ENCODE peak calls at places on chromosomes 16 and 17, in four cellular contexts. One of them, this sample, is unnamed.

GRCh38 chr16:3578610-3579551 is 1.7 kb upstream of the NLRC3 start:
- DNase-seq in A549: no peak
- DNase-seq in K562: no peak
- DNase-seq in GM12878: peak; percentile 56
- DNase-seq in this sample: no peak

GRCh38 chr16:20901441-20902112 is 1.0 kb downstream of the LYRM1 start:
- DNase-seq in A549: peak; percentile 52
- DNase-seq in K562: peak; percentile 36
- DNase-seq in GM12878: no peak
- DNase-seq in this sample: peak; percentile 55

GRCh38 chr17:36943250-36944220 is 5.2 kb upstream of the AATF start:
- DNase-seq in A549: no peak
- DNase-seq in K562: no peak
- DNase-seq in GM12878: no peak
- DNase-seq in this sample: no peak

GRCh38 chr16:12681653-12682052 is 122.0 kb downstream of the CPPED1 start:
- DNase-seq in A549: no peak
- DNase-seq in K562: no peak
- DNase-seq in GM12878: no peak
- DNase-seq in this sample: no peak

GRCh38 chr16:2611499-2611862 is 70.8 kb upstream of the KCTD5 start:
- DNase-seq in A549: no peak
- DNase-seq in K562: no peak
- DNase-seq in GM12878: no peak
- DNase-seq in this sample: no peak

GRCh38 chr17:45940293-45940692 is 45.9 kb downstream of the MAPT start:
- DNase-seq in A549: no peak
- DNase-seq in K562: no peak
- DNase-seq in GM12878: no peak
- DNase-seq in this sample: no peak

GRCh38 chr16:57252148-57252721 is 7.2 kb downstream of the ARL2BP start:
- DNase-seq in A549: no peak
- DNase-seq in K562: no peak
- DNase-seq in GM12878: no peak
- DNase-seq in this sample: peak; percentile 32

GRCh38 chr16:87581867-87582220 is 20.5 kb upstream of the JPH3 start:
- DNase-seq in A549: peak; percentile 95
- DNase-seq in K562: peak; percentile 75
- DNase-seq in GM12878: no peak
- DNase-seq in this sample: peak; percentile 39

GRCh38 chr16:27303256-27304100 is 10.3 kb upstream of the IL4R start:
- DNase-seq in A549: no peak
- DNase-seq in K562: no peak
- DNase-seq in GM12878: no peak
- DNase-seq in this sample: no peak

GRCh38 chr17:34195987-34196386 is 59.1 kb upstream of the CCL2 start:
- DNase-seq in A549: no peak
- DNase-seq in K562: no peak
- DNase-seq in GM12878: no peak
- DNase-seq in this sample: no peak

GRCh38 chr17:74759243-74759801 is 10.9 kb downstream of the NHERF1 start:
- DNase-seq in A549: no peak
- DNase-seq in K562: no peak
- DNase-seq in GM12878: no peak
- DNase-seq in this sample: no peak

GRCh38 chr17:75130632-75131277 is 787 bp downstream of the NT5C start:
- DNase-seq in A549: peak; percentile 81
- DNase-seq in K562: peak; percentile 84
- DNase-seq in GM12878: no peak
- DNase-seq in this sample: peak; percentile 68

GRCh38 chr17:34249497-34249877 is 5.6 kb upstream of the CCL2 start:
- DNase-seq in A549: no peak
- DNase-seq in K562: no peak
- DNase-seq in GM12878: no peak
- DNase-seq in this sample: no peak

GRCh38 chr16:47424846-47425245 is 36.0 kb downstream of the ITFG1 start:
- DNase-seq in A549: no peak
- DNase-seq in K562: no peak
- DNase-seq in GM12878: no peak
- DNase-seq in this sample: peak; percentile 39

GRCh38 chr17:48545022-48545376 is at the start of gene HOXB2:
- DNase-seq in A549: no peak
- DNase-seq in K562: peak; percentile 74
- DNase-seq in GM12878: no peak
- DNase-seq in this sample: no peak

GRCh38 chr17:82101301-82101715 is 3.3 kb upstream of the FASN start:
- DNase-seq in A549: no peak
- DNase-seq in K562: no peak
- DNase-seq in GM12878: no peak
- DNase-seq in this sample: no peak

GRCh38 chr17:67635688-67636087 is 82.0 kb upstream of the NOL11 start:
- DNase-seq in A549: no peak
- DNase-seq in K562: no peak
- DNase-seq in GM12878: no peak
- DNase-seq in this sample: no peak

GRCh38 chr16:25888873-25889272 is 197.1 kb downstream of the HS3ST4 start:
- DNase-seq in A549: no peak
- DNase-seq in K562: no peak
- DNase-seq in GM12878: no peak
- DNase-seq in this sample: no peak

GRCh38 chr17:9381068-9381467 is 194.6 kb downstream of the STX8 start:
- DNase-seq in A549: no peak
- DNase-seq in K562: no peak
- DNase-seq in GM12878: no peak
- DNase-seq in this sample: no peak

GRCh38 chr17:9383828-9384227 is 191.8 kb downstream of the STX8 start:
- DNase-seq in A549: no peak
- DNase-seq in K562: no peak
- DNase-seq in GM12878: no peak
- DNase-seq in this sample: no peak

GRCh38 chr17:9389116-9389515 is 186.5 kb downstream of the STX8 start:
- DNase-seq in A549: peak; percentile 40
- DNase-seq in K562: no peak
- DNase-seq in GM12878: peak; percentile 68
- DNase-seq in this sample: peak; percentile 4

GRCh38 chr17:9386401-9386800 is 189.2 kb downstream of the STX8 start:
- DNase-seq in A549: no peak
- DNase-seq in K562: no peak
- DNase-seq in GM12878: no peak
- DNase-seq in this sample: no peak
- TF ChIP-seq POLR2AphosphoS2 in A549: no peak
- TF ChIP-seq POLR2AphosphoS2 in K562: no peak
- TF ChIP-seq POLR2AphosphoS2 in GM12878: no peak
- TF ChIP-seq POLR2AphosphoS2 in this sample: no peak

DNA sequence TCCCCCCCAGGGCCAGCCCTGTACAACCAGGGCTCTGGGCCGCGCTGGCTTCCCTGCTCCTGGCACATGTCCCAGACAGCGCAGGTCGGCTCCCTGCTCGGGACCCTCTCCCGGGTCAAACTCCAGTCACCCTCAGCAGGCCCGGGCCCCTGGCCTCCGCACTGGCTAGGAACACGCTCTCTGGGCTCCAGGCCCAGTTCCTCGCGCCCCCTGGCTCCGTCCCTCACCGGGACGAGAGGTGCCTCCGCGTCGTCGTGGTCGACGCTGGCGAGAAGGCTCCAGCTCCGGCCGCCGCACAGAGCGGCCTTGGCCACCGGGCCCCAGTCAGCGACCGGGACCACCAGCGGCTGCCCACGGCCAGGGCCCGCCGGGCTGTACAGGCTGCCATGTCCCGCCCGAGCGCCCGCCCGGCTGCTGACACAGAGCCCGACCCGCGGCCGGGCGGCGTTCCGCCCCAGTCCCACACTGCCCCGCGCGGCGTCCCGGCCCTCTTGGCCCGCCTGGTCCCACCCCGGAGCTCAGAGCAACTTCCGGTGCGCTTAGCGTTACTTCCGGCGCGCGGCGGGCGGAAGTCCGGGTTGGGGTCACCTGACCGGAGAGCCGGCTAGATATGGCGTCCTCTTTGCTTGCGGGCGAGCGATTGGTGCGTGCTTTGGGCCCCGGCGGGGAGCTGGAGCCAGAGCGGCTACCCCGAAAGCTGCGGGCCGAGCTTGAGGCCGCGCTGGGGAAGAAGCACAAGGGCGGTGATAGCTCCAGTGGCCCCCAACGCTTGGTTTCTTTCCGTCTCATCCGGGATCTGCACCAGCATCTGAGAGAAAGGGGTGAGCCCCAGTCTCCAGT is at the start of gene POLDIP2:
- DNase-seq in A549: peak; percentile 93
- DNase-seq in K562: peak; percentile 96
- DNase-seq in GM12878: peak; percentile 55
- DNase-seq in this sample: peak; percentile 87
- TF ChIP-seq POLR2AphosphoS2 in A549: no peak
- TF ChIP-seq POLR2AphosphoS2 in K562: no peak
- TF ChIP-seq POLR2AphosphoS2 in GM12878: peak; percentile 67
- TF ChIP-seq POLR2AphosphoS2 in this sample: no peak

GRCh38 chr16:53430363-53430762 is 3.9 kb upstream of the RBL2 start:
- DNase-seq in A549: no peak
- DNase-seq in K562: no peak
- DNase-seq in GM12878: no peak
- DNase-seq in this sample: no peak

GRCh38 chr16:53433509-53433908 is 762 bp upstream of the RBL2 start:
- DNase-seq in A549: no peak
- DNase-seq in K562: no peak
- DNase-seq in GM12878: no peak
- DNase-seq in this sample: no peak

GRCh38 chr16:53428681-53429080 is 5.6 kb upstream of the RBL2 start:
- DNase-seq in A549: no peak
- DNase-seq in K562: no peak
- DNase-seq in GM12878: no peak
- DNase-seq in this sample: no peak

GRCh38 chr16:53433930-53434435 is 288 bp upstream of the RBL2 start:
- DNase-seq in A549: peak; percentile 71
- DNase-seq in K562: peak; percentile 89
- DNase-seq in GM12878: no peak
- DNase-seq in this sample: peak; percentile 76

GRCh38 chr16:53429221-53429943 is 4.9 kb upstream of the RBL2 start:
- DNase-seq in A549: no peak
- DNase-seq in K562: peak; percentile 60
- DNase-seq in GM12878: no peak
- DNase-seq in this sample: no peak
- TF ChIP-seq POLR2AphosphoS2 in A549: no peak
- TF ChIP-seq POLR2AphosphoS2 in K562: no peak
- TF ChIP-seq POLR2AphosphoS2 in GM12878: no peak
- TF ChIP-seq POLR2AphosphoS2 in this sample: no peak

GRCh38 chr17:8210761-8211458 is 535 bp upstream of the AURKB start:
- DNase-seq in A549: no peak
- DNase-seq in K562: no peak
- DNase-seq in GM12878: no peak
- DNase-seq in this sample: peak; percentile 91
- TF ChIP-seq POLR2AphosphoS2 in A549: no peak
- TF ChIP-seq POLR2AphosphoS2 in K562: no peak
- TF ChIP-seq POLR2AphosphoS2 in GM12878: no peak
- TF ChIP-seq POLR2AphosphoS2 in this sample: no peak

This sample was measured in HepG2.